ENCODE peak calls at places on chromosomes 5 and 9, in nine cellular contexts. Q is cardiac fibroblast, S is left ventricle myocardium inferior, A is tibial artery, O is BE2C, Y is IMR-90, M is brain microvascular endothelial cell, V is MCF 10A, D is body of pancreas. I is an unnamed sample.

GRCh38 chr5:107602896-107603295 is 67.8 kb downstream of the EFNA5 start:
- DNase-seq in Q (no peak), S (no peak), A (no peak), O (no peak), Y (no peak), M (no peak), V (no peak), D (no peak), I (no peak)

GRCh38 chr5:157651623-157652376 is 438 bp downstream of the SOX30 start:
- DNase-seq in Q (peak; percentile 38), S (peak; percentile 64), A (peak; percentile 77), O (no peak), Y (no peak), M (peak; percentile 8), V (no peak), D (peak; percentile 64), I (peak; percentile 53)

GRCh38 chr9:92608221-92609141 is 61.5 kb downstream of the IPPK start:
- DNase-seq in Q (peak; percentile 51), S (peak; percentile 78), A (peak; percentile 82), O (no peak), Y (no peak), M (no peak), V (no peak), D (no peak), I (no peak)

GRCh38 chr5:125059255-125060050 is 313.0 kb upstream of the ZNF608 start:
- DNase-seq in Q (peak; percentile 50), S (no peak), A (no peak), O (no peak), Y (peak; percentile 54), M (peak; percentile 14), V (no peak), D (no peak), I (no peak)

GRCh38 chr5:139304391-139305324 is 11.1 kb downstream of the MATR3 start:
- DNase-seq in Q (no peak), S (no peak), A (no peak), O (no peak), Y (no peak), M (no peak), V (no peak), D (no peak), I (no peak)

GRCh38 chr5:56861893-56862485 is 46.6 kb downstream of the MAP3K1 start:
- DNase-seq in Q (no peak), S (no peak), A (no peak), O (no peak), Y (no peak), M (no peak), V (peak; percentile 48), D (no peak), I (no peak)

GRCh38 chr9:127450170-127450830 is 906 bp downstream of the RPL12 start:
- DNase-seq in Q (peak; percentile 43), S (no peak), A (no peak), O (no peak), Y (peak; percentile 53), M (no peak), V (peak; percentile 17), D (peak; percentile 39), I (no peak)

GRCh38 chr5:101843055-101843454 is 453.0 kb downstream of the SLCO4C1 start:
- DNase-seq in Q (no peak), S (no peak), A (no peak), O (no peak), Y (no peak), M (no peak), V (no peak), D (no peak), I (no peak)

GRCh38 chr9:115211413-115212204 is 93.7 kb upstream of the TNC start:
- DNase-seq in Q (no peak), S (no peak), A (no peak), O (no peak), Y (peak; percentile 62), M (peak; percentile 74), V (no peak), D (no peak), I (no peak)

GRCh38 chr5:103178167-103178566 is 58.1 kb downstream of the PPIP5K2 start:
- DNase-seq in Q (peak; percentile 7), S (no peak), A (no peak), O (no peak), Y (no peak), M (no peak), V (no peak), D (no peak), I (no peak)
- TF ChIP-seq CTCF in Q (no peak), S (no peak), A (no peak), O (no peak), Y (no peak), M (no peak), V (no peak), D (no peak), I (peak; percentile 15)

GRCh38 chr5:169848271-169848670 is 132.0 kb downstream of the INSYN2B start:
- DNase-seq in Q (no peak), S (no peak), A (no peak), O (no peak), Y (no peak), M (no peak), V (no peak), D (no peak), I (no peak)

GRCh38 chr5:169848792-169849191 is 131.5 kb downstream of the INSYN2B start:
- DNase-seq in Q (no peak), S (no peak), A (no peak), O (no peak), Y (no peak), M (no peak), V (no peak), D (no peak), I (no peak)

GRCh38 chr5:169847519-169847918 is 132.8 kb downstream of the INSYN2B start:
- DNase-seq in Q (no peak), S (no peak), A (no peak), O (no peak), Y (no peak), M (no peak), V (no peak), D (no peak), I (no peak)

GRCh38 chr5:169850407-169850806 is 129.9 kb downstream of the INSYN2B start:
- DNase-seq in Q (no peak), S (no peak), A (no peak), O (no peak), Y (no peak), M (no peak), V (no peak), D (no peak), I (no peak)
- TF ChIP-seq CTCF in Q (peak; percentile 6), S (no peak), A (no peak), O (peak; percentile 45), Y (no peak), M (peak; percentile 38), V (peak; percentile 10), D (no peak), I (peak; percentile 39)

GRCh38 chr5:15808577-15808976 is 308.6 kb downstream of the FBXL7 start:
- DNase-seq in Q (no peak), S (no peak), A (no peak), O (no peak), Y (no peak), M (no peak), V (no peak), D (no peak), I (no peak)

GRCh38 chr5:15807248-15807647 is 307.3 kb downstream of the FBXL7 start:
- DNase-seq in Q (peak; percentile 30), S (peak; percentile 30), A (no peak), O (no peak), Y (peak; percentile 13), M (no peak), V (no peak), D (no peak), I (no peak)

GRCh38 chr5:15806613-15807012 is 306.6 kb downstream of the FBXL7 start:
- DNase-seq in Q (no peak), S (no peak), A (no peak), O (no peak), Y (no peak), M (no peak), V (no peak), D (no peak), I (no peak)

GRCh38 chr5:15803280-15803679 is 303.3 kb downstream of the FBXL7 start:
- DNase-seq in Q (no peak), S (no peak), A (no peak), O (no peak), Y (no peak), M (no peak), V (no peak), D (no peak), I (no peak)

DNA sequence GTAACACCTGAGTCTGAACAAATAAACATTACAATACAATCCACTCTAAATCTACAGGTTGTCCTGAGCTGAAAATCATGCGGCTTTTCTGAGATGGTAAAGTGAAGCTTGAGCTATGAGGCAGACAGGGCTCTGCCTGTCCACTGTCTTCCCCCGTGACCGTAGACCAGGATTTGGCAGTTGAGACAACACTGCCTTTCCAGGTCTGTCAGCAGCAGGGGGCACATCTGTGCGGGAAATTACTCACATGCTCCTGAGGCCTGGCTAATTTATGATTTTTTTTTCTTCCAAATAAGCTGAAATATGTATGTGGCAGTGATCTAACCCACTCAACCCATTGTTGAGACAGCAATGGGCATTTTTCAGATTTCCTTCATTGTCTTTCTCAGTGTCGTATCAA is 307.9 kb downstream of the FBXL7 start:
- DNase-seq in Q (peak; percentile 68), S (peak; percentile 46), A (no peak), O (peak; percentile 76), Y (peak; percentile 28), M (peak; percentile 60), V (peak; percentile 10), D (no peak), I (no peak)
- TF ChIP-seq CTCF in Q (peak; percentile 34), S (peak; percentile 49), A (no peak), O (peak; percentile 65), Y (peak; percentile 16), M (peak; percentile 64), V (no peak), D (no peak), I (no peak)

GRCh38 chr9:110056062-110056461 is 151.9 kb downstream of the C9orf152 start:
- DNase-seq in Q (peak; percentile 15), S (no peak), A (no peak), O (no peak), Y (no peak), M (no peak), V (no peak), D (no peak), I (no peak)

GRCh38 chr9:110059461-110059860 is 148.5 kb downstream of the C9orf152 start:
- DNase-seq in Q (peak; percentile 20), S (no peak), A (no peak), O (no peak), Y (no peak), M (no peak), V (no peak), D (no peak), I (no peak)

DNA sequence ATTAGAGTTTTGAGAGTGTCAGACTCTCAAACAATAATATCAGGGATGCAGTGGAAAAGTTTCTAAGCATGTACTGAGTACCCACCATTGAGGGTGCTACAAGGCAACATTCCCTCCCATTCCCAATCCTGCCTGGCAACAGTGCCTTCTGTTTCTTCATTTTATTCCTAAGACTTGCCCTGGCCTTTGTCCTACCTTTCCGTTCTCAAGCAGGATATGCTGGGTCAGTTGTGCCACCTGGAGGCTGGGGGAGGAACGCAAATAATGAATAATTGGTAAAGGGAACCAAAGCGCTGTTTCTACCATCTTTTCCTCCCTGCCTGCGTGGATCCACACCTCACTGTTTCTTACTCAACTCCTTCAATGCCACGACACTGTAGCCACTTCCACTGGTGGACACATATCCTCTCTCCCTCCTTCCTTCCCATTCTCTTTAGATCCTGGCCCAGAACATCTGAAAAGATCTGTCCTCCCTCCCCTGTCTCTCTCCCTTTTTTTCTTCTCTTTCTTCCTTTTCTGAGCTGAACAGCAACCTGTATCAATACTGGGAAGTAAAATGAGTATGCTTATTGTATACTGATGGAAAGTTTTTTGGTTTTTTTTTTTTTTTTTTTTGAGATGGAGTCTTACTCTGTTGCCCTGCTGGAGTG is 149.5 kb downstream of the C9orf152 start:
- DNase-seq in Q (peak; percentile 60), S (no peak), A (no peak), O (peak; percentile 36), Y (peak; percentile 52), M (peak; percentile 39), V (peak; percentile 87), D (peak; percentile 61), I (peak; percentile 67)
- TF ChIP-seq CTCF in Q (peak; percentile 45), S (peak; percentile 61), A (peak; percentile 35), O (peak; percentile 34), Y (peak; percentile 47), M (peak; percentile 66), V (peak; percentile 83), D (peak; percentile 48), I (peak; percentile 77)

I was measured in PC-9.